ENCODE peak calls at places on chromosome 1, in five cellular contexts. F, S, D, O and Z are unnamed samples.

GRCh38 chr1:1355376-1355775 is 3.0 kb downstream of the MXRA8 start:
- DNase-seq in D (peak; percentile 58), O (no peak), F (peak; percentile 91), S (peak; percentile 54), Z (peak; percentile 77)

GRCh38 chr1:44681905-44682900 is 7.7 kb downstream of the ARMH1 start:
- DNase-seq in D (no peak), S (no peak), O (no peak), F (no peak), Z (no peak)

GRCh38 chr1:109788695-109789521 is 25.2 kb upstream of the EPS8L3 start:
- DNase-seq in D (peak; percentile 24), S (peak; percentile 65), O (peak; percentile 49), F (no peak), Z (peak; percentile 9)

GRCh38 chr1:165748550-165748949 is 20.1 kb downstream of the TMCO1 start:
- DNase-seq in S (no peak), D (no peak), O (no peak), F (no peak), Z (no peak)

GRCh38 chr1:50620680-50621329 is 197.6 kb upstream of the DMRTA2 start:
- DNase-seq in O (no peak), F (peak; percentile 50), S (peak; percentile 9), D (peak; percentile 64), Z (no peak)

GRCh38 chr1:156845953-156846545 is 12.9 kb downstream of the INSRR start:
- DNase-seq in D (no peak), F (no peak), S (no peak), O (no peak), Z (no peak)

GRCh38 chr1:41023279-41023990 is 1.9 kb upstream of the SLFNL1 start:
- DNase-seq in S (no peak), O (no peak), D (no peak), F (no peak), Z (no peak)

GRCh38 chr1:182351790-182352364 is 39.7 kb downstream of the GLUL start:
- DNase-seq in D (no peak), O (no peak), S (no peak), F (no peak), Z (no peak)

GRCh38 chr1:244919320-244920282 is 55.3 kb upstream of the HNRNPU start:
- DNase-seq in F (no peak), O (no peak), D (no peak), S (no peak), Z (no peak)

GRCh38 chr1:172185206-172185605 is 235.3 kb upstream of the C1orf105 start:
- DNase-seq in S (no peak), O (no peak), D (no peak), F (no peak), Z (no peak)

GRCh38 chr1:51340380-51340779 is 10.0 kb upstream of the TTC39A start:
- DNase-seq in S (no peak), D (no peak), F (no peak), O (no peak), Z (no peak)

GRCh38 chr1:232247669-232248068 is 382.3 kb downstream of the SIPA1L2 start:
- DNase-seq in S (no peak), O (no peak), D (no peak), F (no peak), Z (no peak)

GRCh38 chr1:223713546-223714420 is 1.4 kb downstream of the CAPN2 start:
- DNase-seq in S (no peak), O (no peak), D (no peak), F (no peak), Z (no peak)

GRCh38 chr1:91591175-91591968 is 90.7 kb downstream of the CDC7 start:
- DNase-seq in O (no peak), D (no peak), S (no peak), F (no peak), Z (no peak)

DNA sequence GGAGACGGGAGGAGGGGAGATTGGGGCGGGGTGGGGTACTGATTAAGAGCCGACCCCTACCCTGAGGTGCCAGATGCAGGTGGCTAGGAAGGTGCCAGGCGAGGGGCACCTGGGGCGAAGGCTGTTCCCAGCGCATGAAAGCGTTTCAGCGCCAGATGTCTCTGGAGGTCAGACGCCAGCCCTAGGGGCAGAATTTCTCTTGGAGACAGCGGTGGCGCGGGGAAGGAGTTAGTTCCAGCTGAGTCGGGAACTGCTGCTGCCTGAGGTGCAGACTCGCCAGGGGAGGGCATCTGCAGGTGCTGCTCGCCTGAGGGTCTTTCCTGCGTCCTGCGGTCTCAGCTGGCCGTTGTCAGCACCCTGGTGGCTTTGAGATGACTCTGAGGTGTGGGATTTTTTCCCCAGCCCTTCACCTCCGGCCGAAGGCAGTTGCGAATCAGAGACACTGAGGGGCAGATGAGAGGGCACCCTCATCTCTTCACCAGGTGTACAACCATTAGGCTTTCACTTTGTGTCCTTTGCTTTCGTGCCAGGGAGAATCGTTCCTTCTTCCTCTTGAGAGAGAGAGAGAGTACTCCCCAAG is 539 bp downstream of the CGN start:
- DNase-seq in D (peak; percentile 65), O (no peak), F (no peak), S (peak; percentile 41), Z (no peak)
- TF ChIP-seq EP300 in D (no peak), O (no peak), F (no peak), S (no peak), Z (no peak)

GRCh38 chr1:26626994-26627393 is 68.8 kb upstream of the ARID1A start:
- DNase-seq in F (no peak), O (no peak), D (no peak), S (no peak), Z (no peak)

GRCh38 chr1:26630634-26631033 is 65.2 kb upstream of the ARID1A start:
- DNase-seq in S (no peak), F (no peak), D (no peak), O (no peak), Z (no peak)

DNA sequence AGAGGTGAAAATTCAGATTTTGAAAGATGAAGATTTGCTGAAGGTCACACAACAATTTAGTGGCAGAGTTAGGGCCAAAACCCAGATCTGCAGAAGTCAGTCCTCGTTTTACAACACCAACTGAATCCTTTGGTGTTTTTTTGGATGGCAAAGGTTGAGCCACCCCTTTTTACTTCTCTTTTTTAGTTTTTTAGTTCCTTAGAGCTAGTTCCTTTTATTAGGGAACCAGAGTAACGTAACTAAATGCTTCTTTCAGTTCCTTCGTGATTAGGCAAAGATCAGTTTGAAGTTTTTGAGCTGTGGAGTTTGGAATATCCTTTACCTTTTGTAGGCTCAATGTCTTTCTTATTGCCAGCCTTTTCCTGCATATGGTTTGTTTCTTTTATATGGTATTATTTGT is 67.9 kb upstream of the ARID1A start:
- DNase-seq in O (no peak), S (no peak), D (no peak), F (no peak), Z (no peak)
- H3K4me3 ChIP-seq in O (no peak overlapping the region), S (no peak overlapping the region), D (no peak overlapping the region), F (no peak overlapping the region), Z (no peak overlapping the region)

GRCh38 chr1:201903135-201903534 is 14.4 kb downstream of the SHISA4 start:
- DNase-seq in D (no peak), O (no peak), F (no peak), S (no peak), Z (no peak)
- H3K27ac ChIP-seq in D (peak overlapping the region; percentile 70), O (peak overlapping the region; percentile 74), F (peak overlapping the region; percentile 57), S (no peak overlapping the region), Z (peak overlapping the region; percentile 94)

GRCh38 chr1:195594773-195595172 is 1013.5 kb downstream of the KCNT2 start:
- DNase-seq in D (no peak), O (no peak), F (no peak), S (no peak), Z (no peak)
- TF ChIP-seq EP300 in D (no peak), O (no peak), F (no peak), S (no peak), Z (no peak)

GRCh38 chr1:168731244-168731643 is 2.2 kb upstream of the DPT start:
- DNase-seq in D (no peak), O (no peak), F (no peak), S (no peak), Z (no peak)

GRCh38 chr1:168726311-168726710 is 2.7 kb downstream of the DPT start:
- DNase-seq in S (no peak), D (no peak), F (no peak), O (no peak), Z (peak; percentile 63)

GRCh38 chr1:168729405-168729802 is 398 bp upstream of the DPT start:
- DNase-seq in O (no peak), S (no peak), F (no peak), D (no peak), Z (no peak)

GRCh38 chr1:168726719-168727118 is 2.3 kb downstream of the DPT start:
- DNase-seq in F (peak; percentile 22), O (no peak), S (no peak), D (no peak), Z (no peak)

DNA sequence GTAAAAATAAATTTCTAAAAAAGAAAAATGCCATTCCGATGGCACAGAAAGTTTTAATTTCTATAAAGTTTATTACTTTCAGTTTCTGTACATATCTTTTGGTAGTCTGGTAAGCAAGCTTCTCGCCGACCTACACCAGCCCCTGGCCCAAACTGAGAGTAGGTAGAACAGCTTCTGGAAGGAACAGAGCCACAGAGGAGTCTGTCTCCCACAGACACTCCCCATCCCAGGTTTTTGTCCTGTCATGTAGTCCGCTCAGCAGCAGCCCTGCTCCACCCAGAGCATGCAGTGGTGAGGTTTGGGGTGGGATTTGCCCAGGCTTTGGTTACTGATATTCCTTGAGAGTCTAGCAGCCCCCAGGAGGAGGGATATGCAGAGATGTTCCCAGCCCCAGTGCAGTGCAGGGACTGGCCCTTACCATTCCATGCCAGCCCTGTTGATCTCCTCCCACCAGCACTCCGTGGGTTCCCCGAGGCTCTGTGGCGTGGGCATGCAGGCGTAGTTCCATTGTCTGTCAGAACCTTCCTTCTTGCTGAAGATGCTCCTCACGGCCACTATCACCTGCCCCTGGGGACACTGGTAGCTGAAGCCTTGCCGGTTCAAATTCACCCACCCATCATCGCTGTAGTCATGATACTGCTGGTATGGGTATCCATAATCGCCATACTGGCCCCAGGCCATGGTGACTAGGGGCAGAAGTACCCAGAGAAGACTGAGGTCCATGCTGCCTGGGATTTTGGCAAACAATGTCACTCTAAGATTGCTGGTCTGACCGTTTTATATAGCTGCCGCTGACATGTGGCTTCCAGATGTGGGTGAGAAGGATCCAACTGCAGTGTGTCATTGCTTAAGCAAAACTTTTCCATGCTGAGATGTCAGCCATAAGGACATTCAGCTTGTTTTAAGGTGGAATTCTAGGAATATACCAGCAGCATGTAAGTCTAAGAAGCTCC is at the start of gene DPT:
- DNase-seq in S (no peak), D (no peak), O (peak; percentile 73), F (no peak), Z (no peak)
- H3K4me3 ChIP-seq in S (no peak within 1 kb of the TSS), D (peak within 1 kb of the TSS; percentile 30), O (peak within 1 kb of the TSS; percentile 33), F (peak within 1 kb of the TSS; percentile 23), Z (no peak within 1 kb of the TSS)

GRCh38 chr1:8170059-8170835 is 144.1 kb upstream of the ERRFI1 start:
- DNase-seq in O (no peak), S (no peak), D (no peak), F (peak; percentile 48), Z (peak; percentile 44)
- H3K27ac ChIP-seq in O (peak overlapping the region; percentile 58), S (peak overlapping the region; percentile 97), D (peak overlapping the region; percentile 83), F (peak overlapping the region; percentile 63), Z (peak overlapping the region; percentile 65)

GRCh38 chr1:6441586-6441985 is 17.0 kb downstream of the ESPN start:
- DNase-seq in S (no peak), O (no peak), F (no peak), D (no peak), Z (no peak)

GRCh38 chr1:6438047-6438525 is 13.5 kb downstream of the ESPN start:
- DNase-seq in D (peak; percentile 69), F (no peak), S (peak; percentile 73), O (no peak), Z (peak; percentile 68)

GRCh38 chr1:6443339-6444115 is 19.0 kb downstream of the ESPN start:
- DNase-seq in O (no peak), D (no peak), F (peak; percentile 77), S (no peak), Z (no peak)

GRCh38 chr1:6444377-6444776 is 19.8 kb downstream of the ESPN start:
- DNase-seq in O (no peak), D (no peak), F (no peak), S (no peak), Z (no peak)

GRCh38 chr1:6440198-6441126 is 15.9 kb downstream of the ESPN start:
- DNase-seq in S (peak; percentile 37), O (no peak), D (peak; percentile 78), F (peak; percentile 94), Z (no peak)
- TF ChIP-seq EP300 in S (no peak), O (no peak), D (no peak), F (no peak), Z (no peak)